ENCODE peak calls at places on chromosome 1, in seven cellular contexts. A is left ventricle myocardium inferior; G is ovary; F is uterus; U is mammary epithelial cell; V is CD8-positive, alpha-beta T cell; O is right lobe of liver. K is an unnamed sample.

GRCh38 chr1:215181518-215181917 is 99.0 kb downstream of the KCNK2 start:
- DNase-seq in A (no peak), G (no peak), F (no peak), U (peak; percentile 8), V (no peak), O (no peak), K (no peak)

GRCh38 chr1:234533975-234534876 is 55.2 kb upstream of the TARBP1 start:
- DNase-seq in A (peak; percentile 94), G (peak; percentile 98), F (peak; percentile 98), U (peak; percentile 69), V (no peak), O (peak; percentile 92), K (peak; percentile 98)

GRCh38 chr1:219279017-219279770 is 105.5 kb downstream of the LYPLAL1 start:
- DNase-seq in A (no peak), G (no peak), F (no peak), U (peak; percentile 8), V (no peak), O (no peak), K (no peak)

GRCh38 chr1:159076438-159076752 is 171 bp downstream of the AIM2 start:
- DNase-seq in A (no peak), G (no peak), F (no peak), U (no peak), V (no peak), O (no peak), K (no peak)

GRCh38 chr1:34404837-34405236 is 228.1 kb downstream of the C1orf94 start:
- DNase-seq in A (no peak), G (no peak), F (no peak), U (no peak), V (no peak), O (no peak), K (no peak)

GRCh38 chr1:7449750-7450149 is 321.3 kb upstream of the VAMP3 start:
- DNase-seq in A (no peak), G (no peak), F (no peak), U (no peak), V (no peak), O (no peak), K (no peak)

GRCh38 chr1:26280333-26281042 is 602 bp downstream of the SH3BGRL3 start:
- DNase-seq in A (no peak), G (peak; percentile 52), F (peak; percentile 50), U (peak; percentile 51), V (peak; percentile 29), O (no peak), K (no peak)

GRCh38 chr1:14345925-14346550 is 252.4 kb upstream of the KAZN start:
- DNase-seq in A (no peak), G (no peak), F (no peak), U (no peak), V (no peak), O (no peak), K (no peak)

GRCh38 chr1:19398309-19398760 is 86.2 kb downstream of the SLC66A1 start:
- DNase-seq in A (no peak), G (peak; percentile 77), F (peak; percentile 53), U (peak; percentile 45), V (no peak), O (no peak), K (no peak)

GRCh38 chr1:51946300-51946699 is 44.2 kb downstream of the RAB3B start:
- DNase-seq in A (no peak), G (no peak), F (no peak), U (no peak), V (no peak), O (no peak), K (no peak)

GRCh38 chr1:116817582-116818064 is 63.4 kb downstream of the CD2 start:
- DNase-seq in A (no peak), G (no peak), F (no peak), U (peak; percentile 63), V (peak; percentile 72), O (peak; percentile 53), K (no peak)

GRCh38 chr1:235411489-235412486 is 44.6 kb downstream of the TBCE start:
- DNase-seq in A (no peak), G (no peak), F (no peak), U (no peak), V (no peak), O (peak; percentile 48), K (no peak)

GRCh38 chr1:63362578-63362977 is 4.8 kb upstream of the ALG6 start:
- DNase-seq in A (no peak), G (no peak), F (no peak), U (no peak), V (no peak), O (no peak), K (no peak)

GRCh38 chr1:241834733-241835377 is 13.1 kb upstream of the EXO1 start:
- DNase-seq in A (no peak), G (no peak), F (no peak), U (no peak), V (no peak), O (no peak), K (no peak)

GRCh38 chr1:235270625-235271024 is 57.4 kb downstream of the ARID4B start:
- DNase-seq in A (no peak), G (no peak), F (no peak), U (peak; percentile 34), V (no peak), O (no peak), K (no peak)

GRCh38 chr1:156126043-156126700 is 11.7 kb downstream of the LMNA start:
- DNase-seq in A (peak; percentile 93), G (peak; percentile 95), F (peak; percentile 96), U (peak; percentile 97), V (peak; percentile 65), O (peak; percentile 79), K (peak; percentile 98)

GRCh38 chr1:59750612-59751395 is 63.9 kb upstream of the HOOK1 start:
- DNase-seq in A (no peak), G (peak; percentile 55), F (peak; percentile 86), U (peak; percentile 88), V (no peak), O (no peak), K (peak; percentile 17)

GRCh38 chr1:235018720-235019444 is 109.8 kb downstream of the TOMM20 start:
- DNase-seq in A (no peak), G (no peak), F (no peak), U (no peak), V (no peak), O (peak; percentile 52), K (no peak)

GRCh38 chr1:111140680-111140967 is 601 bp downstream of the CEPT1 start:
- DNase-seq in A (no peak), G (no peak), F (no peak), U (peak; percentile 75), V (no peak), O (peak; percentile 78), K (no peak)

GRCh38 chr1:111141245-111141644 is 1.2 kb downstream of the CEPT1 start:
- DNase-seq in A (no peak), G (no peak), F (no peak), U (no peak), V (no peak), O (no peak), K (no peak)

GRCh38 chr1:111142358-111142975 is 2.4 kb downstream of the CEPT1 start:
- DNase-seq in A (no peak), G (no peak), F (no peak), U (no peak), V (no peak), O (no peak), K (no peak)

GRCh38 chr1:111139956-111140679 is at the start of the genes CEPT1 and DRAM2:
- DNase-seq in A (peak; percentile 94), G (peak; percentile 96), F (peak; percentile 96), U (peak; percentile 95), V (peak; percentile 95), O (peak; percentile 96), K (peak; percentile 97)

DNA sequence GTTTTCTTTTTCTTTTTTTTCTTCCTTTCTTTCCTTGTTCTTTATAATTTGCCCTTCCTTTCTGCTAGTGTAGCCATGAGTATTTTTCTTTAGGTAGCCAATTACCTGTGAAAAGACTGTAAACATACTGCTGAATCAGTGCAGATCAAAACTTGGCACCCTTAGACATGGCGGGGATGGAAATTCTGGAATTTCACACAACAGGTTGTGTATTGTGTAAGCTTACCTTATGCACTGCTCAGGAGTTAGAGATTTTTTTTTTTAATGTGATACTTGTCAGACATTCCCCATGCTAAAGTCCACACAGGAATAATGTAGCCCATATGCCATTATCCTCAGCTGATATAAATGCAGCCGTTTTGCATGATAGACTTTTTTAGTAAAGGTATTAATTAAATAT is 1.8 kb downstream of the CEPT1 start:
- DNase-seq in A (no peak), G (no peak), F (no peak), U (peak; percentile 60), V (no peak), O (no peak), K (no peak)
- H3K4me1 ChIP-seq in A (peaks cover 42% of the 10 kb centered on the region), G (peaks cover 5% of the 10 kb centered on the region), F (no peaks in the 10 kb centered on the region), U (peaks cover 13% of the 10 kb centered on the region), V (peaks cover 61% of the 10 kb centered on the region), O (peaks cover 33% of the 10 kb centered on the region), K (no peaks in the 10 kb centered on the region)

GRCh38 chr1:4312024-4312423 is 342.4 kb upstream of the AJAP1 start:
- DNase-seq in A (no peak), G (no peak), F (no peak), U (no peak), V (no peak), O (no peak), K (no peak)
- H3K9me3 ChIP-seq in A (peaks cover 21% of the 10 kb centered on the region), G (no peaks in the 10 kb centered on the region), F (no peaks in the 10 kb centered on the region), U (peaks cover 23% of the 10 kb centered on the region), V (no peaks in the 10 kb centered on the region), O (no peaks in the 10 kb centered on the region), K (no peaks in the 10 kb centered on the region)

DNA sequence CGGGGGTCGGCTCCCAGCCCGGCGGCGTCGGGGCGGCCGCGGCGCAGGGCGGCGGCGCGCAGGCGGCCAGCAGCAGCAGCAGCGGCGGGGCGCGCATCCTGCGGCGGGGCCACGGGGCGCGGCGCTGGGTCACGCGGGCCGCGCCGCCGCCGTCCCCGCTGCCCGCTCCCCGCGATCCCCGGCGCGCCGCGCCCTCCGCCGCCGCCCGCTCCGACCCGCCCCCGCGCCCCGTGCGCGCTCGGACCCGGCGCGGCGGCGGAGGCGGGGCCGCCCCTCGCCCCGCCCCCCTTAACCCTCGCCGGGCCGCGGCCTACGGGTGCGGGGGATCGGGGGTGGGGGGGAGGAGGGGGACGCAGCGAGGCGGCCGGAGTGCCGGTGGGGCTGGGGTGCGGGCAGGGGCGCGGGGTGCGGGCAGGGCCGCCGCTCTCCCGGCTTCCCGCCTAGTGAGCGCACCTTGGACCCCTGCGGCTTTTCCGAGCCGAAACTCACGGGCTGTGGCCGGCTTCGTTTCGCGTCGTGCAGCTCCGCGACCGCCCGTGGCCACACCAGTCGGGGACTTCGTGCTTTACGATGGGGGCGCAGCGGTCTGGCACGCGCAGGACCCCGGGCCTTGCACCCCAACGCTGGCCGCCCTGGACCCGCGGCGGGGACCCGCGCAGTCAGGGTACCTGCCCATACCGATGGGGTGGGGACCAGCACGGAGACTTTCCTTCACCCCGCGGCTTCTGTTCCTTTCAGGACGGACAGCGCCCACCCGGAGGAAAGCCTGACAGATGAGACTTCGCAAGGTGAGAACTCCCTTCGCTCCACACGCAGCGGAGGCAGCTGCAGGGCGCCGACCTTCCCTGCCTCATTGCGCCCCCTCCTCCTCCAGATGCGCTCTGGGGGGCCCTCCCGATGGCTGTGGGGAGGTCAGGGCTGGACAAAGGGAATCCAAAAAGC is at the start of gene FNDC10:
- DNase-seq in A (no peak), G (no peak), F (no peak), U (no peak), V (peak; percentile 22), O (no peak), K (no peak)
- H3K4me3 ChIP-seq in A (peak within 1 kb of the TSS; percentile 64), G (peak within 1 kb of the TSS; percentile 28), F (no peak within 1 kb of the TSS), U (no peak within 1 kb of the TSS), V (no peak within 1 kb of the TSS), O (peak within 1 kb of the TSS; percentile 23), K (peak within 1 kb of the TSS; percentile 52)

GRCh38 chr1:93990010-93990409 is 80.8 kb upstream of the GCLM start:
- DNase-seq in A (no peak), G (no peak), F (no peak), U (no peak), V (no peak), O (no peak), K (no peak)
- H3K4me1 ChIP-seq in A (no peaks in the 10 kb centered on the region), G (peaks cover 6% of the 10 kb centered on the region), F (no peaks in the 10 kb centered on the region), U (peaks cover 74% of the 10 kb centered on the region), V (no peaks in the 10 kb centered on the region), O (peaks cover 10% of the 10 kb centered on the region), K (no peaks in the 10 kb centered on the region)

GRCh38 chr1:167210966-167211674 is 9.6 kb upstream of the POU2F1 start:
- DNase-seq in A (no peak), G (no peak), F (no peak), U (peak; percentile 88), V (no peak), O (no peak), K (no peak)
- H3K9me3 ChIP-seq in A (peaks cover 5% of the 10 kb centered on the region), G (no peaks in the 10 kb centered on the region), F (no peaks in the 10 kb centered on the region), U (peaks cover 11% of the 10 kb centered on the region), V (peaks cover 11% of the 10 kb centered on the region), O (no peaks in the 10 kb centered on the region), K (no peaks in the 10 kb centered on the region)